ENCODE peak calls at places on chromosomes 12 and 14, in eight cellular contexts. One of them, this sample, is unnamed.

GRCh38 chr12:127107744-127108143 is 1159.2 kb upstream of the TMEM132C start:
- DNase-seq in psoas muscle: no peak
- DNase-seq in endothelial cell: no peak
- DNase-seq in AG10803: no peak
- DNase-seq in K562: no peak
- DNase-seq in colonic mucosa: no peak
- DNase-seq in mesothelial cell of epicardium: no peak
- DNase-seq in astrocyte of the spinal cord: no peak
- DNase-seq in this sample: no peak

GRCh38 chr14:94373708-94374107 is 14.7 kb downstream of the SERPINA1 start:
- DNase-seq in psoas muscle: peak
- DNase-seq in endothelial cell: no peak
- DNase-seq in AG10803: peak
- DNase-seq in K562: no peak
- DNase-seq in colonic mucosa: no peak
- DNase-seq in mesothelial cell of epicardium: no peak
- DNase-seq in astrocyte of the spinal cord: peak
- DNase-seq in this sample: no peak

GRCh38 chr12:119334459-119335170 is at the start of gene CCDC60:
- DNase-seq in psoas muscle: no peak
- DNase-seq in endothelial cell: peak
- DNase-seq in AG10803: no peak
- DNase-seq in K562: peak
- DNase-seq in colonic mucosa: peak
- DNase-seq in mesothelial cell of epicardium: no peak
- DNase-seq in astrocyte of the spinal cord: no peak
- DNase-seq in this sample: peak

GRCh38 chr12:49019435-49020317 is 1.1 kb upstream of the PRKAG1 start:
- DNase-seq in psoas muscle: no peak
- DNase-seq in endothelial cell: peak
- DNase-seq in AG10803: peak
- DNase-seq in K562: peak
- DNase-seq in colonic mucosa: no peak
- DNase-seq in mesothelial cell of epicardium: no peak
- DNase-seq in astrocyte of the spinal cord: peak
- DNase-seq in this sample: no peak

GRCh38 chr14:94384342-94384741 is 4.1 kb downstream of the SERPINA1 start:
- DNase-seq in psoas muscle: no peak
- DNase-seq in endothelial cell: no peak
- DNase-seq in AG10803: no peak
- DNase-seq in K562: no peak
- DNase-seq in colonic mucosa: no peak
- DNase-seq in mesothelial cell of epicardium: no peak
- DNase-seq in astrocyte of the spinal cord: no peak
- DNase-seq in this sample: no peak

GRCh38 chr12:1320021-1320420 is 274.4 kb downstream of the FBXL14 start:
- DNase-seq in psoas muscle: no peak
- DNase-seq in endothelial cell: no peak
- DNase-seq in AG10803: no peak
- DNase-seq in K562: no peak
- DNase-seq in colonic mucosa: no peak
- DNase-seq in mesothelial cell of epicardium: no peak
- DNase-seq in astrocyte of the spinal cord: no peak
- DNase-seq in this sample: no peak

GRCh38 chr12:113479578-113480335 is 8.1 kb upstream of the LHX5 start:
- DNase-seq in psoas muscle: no peak
- DNase-seq in endothelial cell: peak
- DNase-seq in AG10803: peak
- DNase-seq in K562: peak
- DNase-seq in colonic mucosa: peak
- DNase-seq in mesothelial cell of epicardium: peak
- DNase-seq in astrocyte of the spinal cord: peak
- DNase-seq in this sample: peak

GRCh38 chr12:59484575-59484974 is 111.3 kb upstream of the SLC16A7 start:
- DNase-seq in psoas muscle: no peak
- DNase-seq in endothelial cell: no peak
- DNase-seq in AG10803: no peak
- DNase-seq in K562: no peak
- DNase-seq in colonic mucosa: no peak
- DNase-seq in mesothelial cell of epicardium: no peak
- DNase-seq in astrocyte of the spinal cord: no peak
- DNase-seq in this sample: no peak

GRCh38 chr12:132131952-132132351 is 12.2 kb downstream of the DDX51 start:
- DNase-seq in psoas muscle: no peak
- DNase-seq in endothelial cell: no peak
- DNase-seq in AG10803: no peak
- DNase-seq in K562: no peak
- DNase-seq in colonic mucosa: no peak
- DNase-seq in mesothelial cell of epicardium: no peak
- DNase-seq in astrocyte of the spinal cord: no peak
- DNase-seq in this sample: no peak

GRCh38 chr12:12449533-12450025 is 92.7 kb downstream of the BORCS5 start:
- DNase-seq in psoas muscle: no peak
- DNase-seq in endothelial cell: no peak
- DNase-seq in AG10803: no peak
- DNase-seq in K562: no peak
- DNase-seq in colonic mucosa: no peak
- DNase-seq in mesothelial cell of epicardium: no peak
- DNase-seq in astrocyte of the spinal cord: no peak
- DNase-seq in this sample: no peak

GRCh38 chr14:99289394-99290189 is 17.6 kb upstream of the BCL11B start:
- DNase-seq in psoas muscle: no peak
- DNase-seq in endothelial cell: no peak
- DNase-seq in AG10803: no peak
- DNase-seq in K562: no peak
- DNase-seq in colonic mucosa: no peak
- DNase-seq in mesothelial cell of epicardium: no peak
- DNase-seq in astrocyte of the spinal cord: no peak
- DNase-seq in this sample: no peak

GRCh38 chr12:57621497-57622292 is 10.5 kb downstream of the ARHGEF25 start:
- DNase-seq in psoas muscle: peak
- DNase-seq in endothelial cell: peak
- DNase-seq in AG10803: peak
- DNase-seq in K562: peak
- DNase-seq in colonic mucosa: peak
- DNase-seq in mesothelial cell of epicardium: peak
- DNase-seq in astrocyte of the spinal cord: no peak
- DNase-seq in this sample: no peak
- TF ChIP-seq CTCF in psoas muscle: peak
- TF ChIP-seq CTCF in endothelial cell: peak
- TF ChIP-seq CTCF in AG10803: peak
- TF ChIP-seq CTCF in K562: peak
- TF ChIP-seq CTCF in colonic mucosa: peak
- TF ChIP-seq CTCF in mesothelial cell of epicardium: peak
- TF ChIP-seq CTCF in astrocyte of the spinal cord: peak
- TF ChIP-seq CTCF in this sample: peak

GRCh38 chr12:92715625-92716024 is 12.8 kb downstream of the PLEKHG7 start:
- DNase-seq in psoas muscle: no peak
- DNase-seq in endothelial cell: no peak
- DNase-seq in AG10803: no peak
- DNase-seq in K562: no peak
- DNase-seq in colonic mucosa: no peak
- DNase-seq in mesothelial cell of epicardium: no peak
- DNase-seq in astrocyte of the spinal cord: no peak
- DNase-seq in this sample: no peak

GRCh38 chr12:92719674-92720073 is 16.9 kb downstream of the PLEKHG7 start:
- DNase-seq in psoas muscle: peak
- DNase-seq in endothelial cell: no peak
- DNase-seq in AG10803: peak
- DNase-seq in K562: no peak
- DNase-seq in colonic mucosa: no peak
- DNase-seq in mesothelial cell of epicardium: no peak
- DNase-seq in astrocyte of the spinal cord: no peak
- DNase-seq in this sample: no peak

GRCh38 chr12:92718483-92718985 is 15.7 kb downstream of the PLEKHG7 start:
- DNase-seq in psoas muscle: no peak
- DNase-seq in endothelial cell: no peak
- DNase-seq in AG10803: no peak
- DNase-seq in K562: no peak
- DNase-seq in colonic mucosa: no peak
- DNase-seq in mesothelial cell of epicardium: no peak
- DNase-seq in astrocyte of the spinal cord: no peak
- DNase-seq in this sample: no peak

GRCh38 chr12:92721130-92721529 is 18.3 kb downstream of the PLEKHG7 start:
- DNase-seq in psoas muscle: no peak
- DNase-seq in endothelial cell: no peak
- DNase-seq in AG10803: peak
- DNase-seq in K562: no peak
- DNase-seq in colonic mucosa: no peak
- DNase-seq in mesothelial cell of epicardium: no peak
- DNase-seq in astrocyte of the spinal cord: peak
- DNase-seq in this sample: no peak

GRCh38 chr12:92717202-92717601 is 14.4 kb downstream of the PLEKHG7 start:
- DNase-seq in psoas muscle: no peak
- DNase-seq in endothelial cell: peak
- DNase-seq in AG10803: peak
- DNase-seq in K562: no peak
- DNase-seq in colonic mucosa: no peak
- DNase-seq in mesothelial cell of epicardium: no peak
- DNase-seq in astrocyte of the spinal cord: peak
- DNase-seq in this sample: no peak
- TF ChIP-seq CTCF in psoas muscle: peak
- TF ChIP-seq CTCF in endothelial cell: peak
- TF ChIP-seq CTCF in AG10803: peak
- TF ChIP-seq CTCF in K562: peak
- TF ChIP-seq CTCF in colonic mucosa: peak
- TF ChIP-seq CTCF in mesothelial cell of epicardium: peak
- TF ChIP-seq CTCF in astrocyte of the spinal cord: peak
- TF ChIP-seq CTCF in this sample: peak

DNA sequence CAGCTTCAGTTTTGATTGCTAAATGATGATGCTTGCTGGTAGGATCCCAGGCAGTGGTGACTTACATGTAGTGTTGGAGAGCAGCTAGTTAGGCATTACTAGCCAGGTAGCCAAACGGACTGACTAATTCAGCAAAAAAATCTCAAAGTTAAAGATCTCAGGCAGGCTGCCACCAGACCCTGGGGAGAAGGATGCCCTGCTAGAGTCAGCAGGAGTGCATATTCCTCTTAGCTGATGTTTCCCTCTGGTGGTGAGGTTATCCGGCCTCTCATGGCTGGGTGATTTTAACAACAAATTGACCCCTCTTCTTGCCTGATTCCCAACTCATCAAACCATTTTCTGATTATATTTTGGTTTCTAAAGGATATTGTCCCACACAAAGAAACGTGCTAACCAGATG is 2.8 kb downstream of the EFS start:
- DNase-seq in psoas muscle: no peak
- DNase-seq in endothelial cell: no peak
- DNase-seq in AG10803: peak
- DNase-seq in K562: no peak
- DNase-seq in colonic mucosa: no peak
- DNase-seq in mesothelial cell of epicardium: no peak
- DNase-seq in astrocyte of the spinal cord: peak
- DNase-seq in this sample: no peak
- TF ChIP-seq CTCF in psoas muscle: no peak
- TF ChIP-seq CTCF in endothelial cell: no peak
- TF ChIP-seq CTCF in AG10803: peak
- TF ChIP-seq CTCF in K562: peak
- TF ChIP-seq CTCF in colonic mucosa: no peak
- TF ChIP-seq CTCF in mesothelial cell of epicardium: no peak
- TF ChIP-seq CTCF in astrocyte of the spinal cord: peak
- TF ChIP-seq CTCF in this sample: peak

DNA sequence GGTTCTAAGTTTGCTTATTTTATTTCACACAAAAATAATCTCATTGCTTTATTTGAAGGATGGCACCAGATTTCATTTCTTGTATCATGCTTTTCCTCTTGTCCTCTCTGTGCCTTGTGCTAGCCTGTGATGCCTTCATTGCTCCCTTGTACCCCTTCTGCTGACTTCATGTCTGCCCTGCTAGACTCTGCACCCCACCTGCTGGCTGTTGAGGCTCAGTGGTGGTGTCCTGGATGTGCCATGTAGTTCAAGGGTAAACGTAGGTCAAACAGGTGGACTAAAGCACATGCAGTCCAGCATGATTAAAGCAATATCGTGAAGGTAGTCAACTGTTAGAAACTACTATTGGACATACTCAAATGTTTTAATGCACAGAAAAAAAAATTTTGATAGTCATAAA is 21.6 kb downstream of the MRPS35 start:
- DNase-seq in psoas muscle: no peak
- DNase-seq in endothelial cell: no peak
- DNase-seq in AG10803: no peak
- DNase-seq in K562: no peak
- DNase-seq in colonic mucosa: no peak
- DNase-seq in mesothelial cell of epicardium: no peak
- DNase-seq in astrocyte of the spinal cord: no peak
- DNase-seq in this sample: no peak
- TF ChIP-seq CTCF in psoas muscle: no peak
- TF ChIP-seq CTCF in endothelial cell: no peak
- TF ChIP-seq CTCF in AG10803: peak
- TF ChIP-seq CTCF in K562: peak
- TF ChIP-seq CTCF in colonic mucosa: peak
- TF ChIP-seq CTCF in mesothelial cell of epicardium: no peak
- TF ChIP-seq CTCF in astrocyte of the spinal cord: peak
- TF ChIP-seq CTCF in this sample: no peak

GRCh38 chr14:63388766-63389431 is 70.2 kb upstream of the GPHB5 start:
- DNase-seq in psoas muscle: peak
- DNase-seq in endothelial cell: peak
- DNase-seq in AG10803: peak
- DNase-seq in K562: peak
- DNase-seq in colonic mucosa: peak
- DNase-seq in mesothelial cell of epicardium: no peak
- DNase-seq in astrocyte of the spinal cord: peak
- DNase-seq in this sample: no peak
- TF ChIP-seq CTCF in psoas muscle: peak
- TF ChIP-seq CTCF in endothelial cell: peak
- TF ChIP-seq CTCF in AG10803: peak
- TF ChIP-seq CTCF in K562: peak
- TF ChIP-seq CTCF in colonic mucosa: peak
- TF ChIP-seq CTCF in mesothelial cell of epicardium: peak
- TF ChIP-seq CTCF in astrocyte of the spinal cord: peak
- TF ChIP-seq CTCF in this sample: peak

GRCh38 chr12:5206401-5207175 is 162.9 kb downstream of the KCNA5 start:
- DNase-seq in psoas muscle: no peak
- DNase-seq in endothelial cell: no peak
- DNase-seq in AG10803: no peak
- DNase-seq in K562: no peak
- DNase-seq in colonic mucosa: no peak
- DNase-seq in mesothelial cell of epicardium: no peak
- DNase-seq in astrocyte of the spinal cord: no peak
- DNase-seq in this sample: no peak
- TF ChIP-seq CTCF in psoas muscle: no peak
- TF ChIP-seq CTCF in endothelial cell: no peak
- TF ChIP-seq CTCF in AG10803: no peak
- TF ChIP-seq CTCF in K562: no peak
- TF ChIP-seq CTCF in colonic mucosa: no peak
- TF ChIP-seq CTCF in mesothelial cell of epicardium: no peak
- TF ChIP-seq CTCF in astrocyte of the spinal cord: no peak
- TF ChIP-seq CTCF in this sample: no peak

GRCh38 chr12:20350495-20350894 is 17.8 kb upstream of the PDE3A start:
- DNase-seq in psoas muscle: no peak
- DNase-seq in endothelial cell: no peak
- DNase-seq in AG10803: peak
- DNase-seq in K562: no peak
- DNase-seq in colonic mucosa: no peak
- DNase-seq in mesothelial cell of epicardium: no peak
- DNase-seq in astrocyte of the spinal cord: peak
- DNase-seq in this sample: no peak
- TF ChIP-seq CTCF in psoas muscle: no peak
- TF ChIP-seq CTCF in endothelial cell: no peak
- TF ChIP-seq CTCF in AG10803: no peak
- TF ChIP-seq CTCF in K562: no peak
- TF ChIP-seq CTCF in colonic mucosa: no peak
- TF ChIP-seq CTCF in mesothelial cell of epicardium: no peak
- TF ChIP-seq CTCF in astrocyte of the spinal cord: no peak
- TF ChIP-seq CTCF in this sample: no peak